ENCODE peak calls at places on chromosomes 2 and 18, in four cellular contexts. R is cardiac fibroblast, W is Peyer's patch, A is uterus. Z is an unnamed sample.

GRCh38 chr2:85538507-85539360 is at the start of gene MAT2A:
- DNase-seq in W (peak), R (peak), A (peak), Z (peak)

GRCh38 chr18:3268306-3268705 is 6.4 kb downstream of the MYL12B start:
- DNase-seq in A (no peak), W (no peak), R (no peak), Z (no peak)

GRCh38 chr2:132383956-132384355 is 32.6 kb upstream of the GPR39 start:
- DNase-seq in W (no peak), R (no peak), A (no peak), Z (no peak)

GRCh38 chr2:205683991-205684390 is 1.7 kb downstream of the NRP2 start:
- DNase-seq in A (no peak), R (no peak), W (no peak), Z (no peak)

GRCh38 chr2:240791821-240792657 is 28.0 kb downstream of the KIF1A start:
- DNase-seq in W (no peak), R (no peak), A (no peak), Z (peak)

GRCh38 chr2:109403841-109404201 is 209.9 kb downstream of the SEPTIN10 start:
- DNase-seq in R (no peak), W (no peak), A (no peak), Z (no peak)

GRCh38 chr2:26772064-26773001 is 8.2 kb downstream of the SLC35F6 start:
- DNase-seq in W (peak), R (peak), A (peak), Z (peak)

GRCh38 chr18:76972241-76972640 is 149.9 kb downstream of the ZNF236 start:
- DNase-seq in A (no peak), R (no peak), W (no peak), Z (peak)

GRCh38 chr2:216284708-216285107 is 87.6 kb downstream of the MARCHF4 start:
- DNase-seq in R (no peak), A (no peak), W (no peak), Z (no peak)

GRCh38 chr2:100011272-100011711 is 131.1 kb downstream of the AFF3 start:
- DNase-seq in A (no peak), W (no peak), R (peak), Z (no peak)

GRCh38 chr18:22040527-22040926 is 128.9 kb upstream of the GATA6 start:
- DNase-seq in A (no peak), R (no peak), W (peak), Z (no peak)

GRCh38 chr2:148483675-148484074 is 160.9 kb upstream of the EPC2 start:
- DNase-seq in A (no peak), R (peak), W (no peak), Z (no peak)

GRCh38 chr2:120662046-120662445 is 73.6 kb upstream of the GLI2 start:
- DNase-seq in A (no peak), R (no peak), W (no peak), Z (no peak)

GRCh38 chr2:2757764-2758163 is 426.7 kb upstream of the MYT1L start:
- DNase-seq in R (no peak), A (no peak), W (no peak), Z (no peak)

GRCh38 chr2:71876542-71877451 is 270.9 kb downstream of the CYP26B1 start:
- DNase-seq in R (peak), A (no peak), W (no peak), Z (no peak)

Z was measured in ovary.